ENCODE peak calls at places on chromosomes 7 and 10, in seven cellular contexts. One of them, this sample, is unnamed.

GRCh38 chr7:2518101-2518500 is 1.5 kb upstream of the LFNG start:
- DNase-seq in choroid plexus epithelial cell: no peak
- DNase-seq in activated CD8-positive, alpha-beta memory T cell treated with anti-CD3 and anti-CD28 coated beads, Interleukin-2, amount 50 U/mL, for 4 hours: no peak
- DNase-seq in activated CD4-positive, alpha-beta T cell treated with anti-CD3 and anti-CD28 coated beads for 36 hours: no peak
- DNase-seq in NCI-H2171 treated with DMSO at 0.1 percent for 48 hours: peak
- DNase-seq in germinal center: no peak
- DNase-seq in body of pancreas: no peak
- DNase-seq in this sample: no peak

GRCh38 chr7:138247081-138247480 is 170.8 kb downstream of the AKR1D1 start:
- DNase-seq in germinal center: no peak
- DNase-seq in body of pancreas: no peak
- DNase-seq in activated CD8-positive, alpha-beta memory T cell treated with anti-CD3 and anti-CD28 coated beads, Interleukin-2, amount 50 U/mL, for 4 hours: no peak
- DNase-seq in choroid plexus epithelial cell: no peak
- DNase-seq in activated CD4-positive, alpha-beta T cell treated with anti-CD3 and anti-CD28 coated beads for 36 hours: no peak
- DNase-seq in NCI-H2171 treated with DMSO at 0.1 percent for 48 hours: no peak
- DNase-seq in this sample: no peak

GRCh38 chr7:139828880-139829653 is at the start of gene TBXAS1:
- DNase-seq in activated CD4-positive, alpha-beta T cell treated with anti-CD3 and anti-CD28 coated beads for 36 hours: peak
- DNase-seq in body of pancreas: peak
- DNase-seq in NCI-H2171 treated with DMSO at 0.1 percent for 48 hours: no peak
- DNase-seq in germinal center: no peak
- DNase-seq in choroid plexus epithelial cell: no peak
- DNase-seq in activated CD8-positive, alpha-beta memory T cell treated with anti-CD3 and anti-CD28 coated beads, Interleukin-2, amount 50 U/mL, for 4 hours: no peak
- DNase-seq in this sample: peak

GRCh38 chr7:23462846-23463245 is 7.4 kb downstream of the IGF2BP3 start:
- DNase-seq in choroid plexus epithelial cell: peak
- DNase-seq in NCI-H2171 treated with DMSO at 0.1 percent for 48 hours: no peak
- DNase-seq in activated CD8-positive, alpha-beta memory T cell treated with anti-CD3 and anti-CD28 coated beads, Interleukin-2, amount 50 U/mL, for 4 hours: no peak
- DNase-seq in germinal center: no peak
- DNase-seq in body of pancreas: no peak
- DNase-seq in activated CD4-positive, alpha-beta T cell treated with anti-CD3 and anti-CD28 coated beads for 36 hours: peak
- DNase-seq in this sample: no peak

GRCh38 chr10:114776908-114777307 is 44.7 kb upstream of the FHIP2A start:
- DNase-seq in germinal center: no peak
- DNase-seq in body of pancreas: no peak
- DNase-seq in activated CD8-positive, alpha-beta memory T cell treated with anti-CD3 and anti-CD28 coated beads, Interleukin-2, amount 50 U/mL, for 4 hours: no peak
- DNase-seq in choroid plexus epithelial cell: no peak
- DNase-seq in activated CD4-positive, alpha-beta T cell treated with anti-CD3 and anti-CD28 coated beads for 36 hours: no peak
- DNase-seq in NCI-H2171 treated with DMSO at 0.1 percent for 48 hours: no peak
- DNase-seq in this sample: no peak

GRCh38 chr10:117174439-117175214 is 22.7 kb upstream of the KCNK18 start:
- DNase-seq in activated CD8-positive, alpha-beta memory T cell treated with anti-CD3 and anti-CD28 coated beads, Interleukin-2, amount 50 U/mL, for 4 hours: peak
- DNase-seq in choroid plexus epithelial cell: peak
- DNase-seq in germinal center: peak
- DNase-seq in NCI-H2171 treated with DMSO at 0.1 percent for 48 hours: peak
- DNase-seq in body of pancreas: peak
- DNase-seq in activated CD4-positive, alpha-beta T cell treated with anti-CD3 and anti-CD28 coated beads for 36 hours: peak
- DNase-seq in this sample: peak

GRCh38 chr7:123682690-123683089 is 27.0 kb downstream of the LMOD2 start:
- DNase-seq in NCI-H2171 treated with DMSO at 0.1 percent for 48 hours: peak
- DNase-seq in choroid plexus epithelial cell: peak
- DNase-seq in germinal center: peak
- DNase-seq in activated CD8-positive, alpha-beta memory T cell treated with anti-CD3 and anti-CD28 coated beads, Interleukin-2, amount 50 U/mL, for 4 hours: no peak
- DNase-seq in body of pancreas: no peak
- DNase-seq in activated CD4-positive, alpha-beta T cell treated with anti-CD3 and anti-CD28 coated beads for 36 hours: peak
- DNase-seq in this sample: no peak

GRCh38 chr7:100372256-100372655 is 1.0 kb upstream of the PILRA start:
- DNase-seq in NCI-H2171 treated with DMSO at 0.1 percent for 48 hours: no peak
- DNase-seq in choroid plexus epithelial cell: peak
- DNase-seq in activated CD4-positive, alpha-beta T cell treated with anti-CD3 and anti-CD28 coated beads for 36 hours: peak
- DNase-seq in body of pancreas: no peak
- DNase-seq in activated CD8-positive, alpha-beta memory T cell treated with anti-CD3 and anti-CD28 coated beads, Interleukin-2, amount 50 U/mL, for 4 hours: no peak
- DNase-seq in germinal center: no peak
- DNase-seq in this sample: no peak

GRCh38 chr7:129530881-129531391 is 28.6 kb downstream of the SMKR1 start:
- DNase-seq in choroid plexus epithelial cell: peak
- DNase-seq in activated CD8-positive, alpha-beta memory T cell treated with anti-CD3 and anti-CD28 coated beads, Interleukin-2, amount 50 U/mL, for 4 hours: peak
- DNase-seq in NCI-H2171 treated with DMSO at 0.1 percent for 48 hours: no peak
- DNase-seq in body of pancreas: no peak
- DNase-seq in activated CD4-positive, alpha-beta T cell treated with anti-CD3 and anti-CD28 coated beads for 36 hours: peak
- DNase-seq in germinal center: no peak
- DNase-seq in this sample: no peak

GRCh38 chr7:25940086-25940906 is 211.7 kb upstream of the NFE2L3 start:
- DNase-seq in NCI-H2171 treated with DMSO at 0.1 percent for 48 hours: no peak
- DNase-seq in activated CD4-positive, alpha-beta T cell treated with anti-CD3 and anti-CD28 coated beads for 36 hours: no peak
- DNase-seq in choroid plexus epithelial cell: no peak
- DNase-seq in germinal center: no peak
- DNase-seq in body of pancreas: no peak
- DNase-seq in activated CD8-positive, alpha-beta memory T cell treated with anti-CD3 and anti-CD28 coated beads, Interleukin-2, amount 50 U/mL, for 4 hours: no peak
- DNase-seq in this sample: no peak

GRCh38 chr10:22823109-22823508 is 104.7 kb upstream of the ARMC3 start:
- DNase-seq in body of pancreas: no peak
- DNase-seq in NCI-H2171 treated with DMSO at 0.1 percent for 48 hours: no peak
- DNase-seq in activated CD4-positive, alpha-beta T cell treated with anti-CD3 and anti-CD28 coated beads for 36 hours: no peak
- DNase-seq in activated CD8-positive, alpha-beta memory T cell treated with anti-CD3 and anti-CD28 coated beads, Interleukin-2, amount 50 U/mL, for 4 hours: no peak
- DNase-seq in choroid plexus epithelial cell: peak
- DNase-seq in germinal center: no peak
- DNase-seq in this sample: no peak

GRCh38 chr10:131732631-131733127 is 168.1 kb upstream of the PPP2R2D start:
- DNase-seq in body of pancreas: no peak
- DNase-seq in germinal center: no peak
- DNase-seq in activated CD4-positive, alpha-beta T cell treated with anti-CD3 and anti-CD28 coated beads for 36 hours: no peak
- DNase-seq in choroid plexus epithelial cell: no peak
- DNase-seq in activated CD8-positive, alpha-beta memory T cell treated with anti-CD3 and anti-CD28 coated beads, Interleukin-2, amount 50 U/mL, for 4 hours: no peak
- DNase-seq in NCI-H2171 treated with DMSO at 0.1 percent for 48 hours: no peak
- DNase-seq in this sample: peak

GRCh38 chr7:78768859-78769258 is 684.6 kb downstream of the MAGI2 start:
- DNase-seq in activated CD4-positive, alpha-beta T cell treated with anti-CD3 and anti-CD28 coated beads for 36 hours: no peak
- DNase-seq in choroid plexus epithelial cell: peak
- DNase-seq in body of pancreas: no peak
- DNase-seq in NCI-H2171 treated with DMSO at 0.1 percent for 48 hours: no peak
- DNase-seq in activated CD8-positive, alpha-beta memory T cell treated with anti-CD3 and anti-CD28 coated beads, Interleukin-2, amount 50 U/mL, for 4 hours: no peak
- DNase-seq in germinal center: no peak
- DNase-seq in this sample: no peak

GRCh38 chr10:58393317-58393716 is 8.1 kb downstream of the TFAM start:
- DNase-seq in body of pancreas: no peak
- DNase-seq in activated CD8-positive, alpha-beta memory T cell treated with anti-CD3 and anti-CD28 coated beads, Interleukin-2, amount 50 U/mL, for 4 hours: no peak
- DNase-seq in activated CD4-positive, alpha-beta T cell treated with anti-CD3 and anti-CD28 coated beads for 36 hours: no peak
- DNase-seq in germinal center: no peak
- DNase-seq in choroid plexus epithelial cell: peak
- DNase-seq in NCI-H2171 treated with DMSO at 0.1 percent for 48 hours: no peak
- DNase-seq in this sample: no peak

GRCh38 chr10:9268176-9268575 is 1213.7 kb downstream of the GATA3 start:
- DNase-seq in germinal center: no peak
- DNase-seq in choroid plexus epithelial cell: no peak
- DNase-seq in body of pancreas: no peak
- DNase-seq in NCI-H2171 treated with DMSO at 0.1 percent for 48 hours: no peak
- DNase-seq in activated CD8-positive, alpha-beta memory T cell treated with anti-CD3 and anti-CD28 coated beads, Interleukin-2, amount 50 U/mL, for 4 hours: no peak
- DNase-seq in activated CD4-positive, alpha-beta T cell treated with anti-CD3 and anti-CD28 coated beads for 36 hours: no peak
- DNase-seq in this sample: no peak

GRCh38 chr7:66099551-66100407 is 14.9 kb upstream of the CRCP start:
- DNase-seq in body of pancreas: peak
- DNase-seq in activated CD8-positive, alpha-beta memory T cell treated with anti-CD3 and anti-CD28 coated beads, Interleukin-2, amount 50 U/mL, for 4 hours: peak
- DNase-seq in germinal center: no peak
- DNase-seq in NCI-H2171 treated with DMSO at 0.1 percent for 48 hours: peak
- DNase-seq in activated CD4-positive, alpha-beta T cell treated with anti-CD3 and anti-CD28 coated beads for 36 hours: peak
- DNase-seq in choroid plexus epithelial cell: peak
- DNase-seq in this sample: peak

GRCh38 chr7:112140600-112140999 is 65.6 kb downstream of the DOCK4 start:
- DNase-seq in germinal center: no peak
- DNase-seq in activated CD4-positive, alpha-beta T cell treated with anti-CD3 and anti-CD28 coated beads for 36 hours: no peak
- DNase-seq in choroid plexus epithelial cell: peak
- DNase-seq in NCI-H2171 treated with DMSO at 0.1 percent for 48 hours: peak
- DNase-seq in activated CD8-positive, alpha-beta memory T cell treated with anti-CD3 and anti-CD28 coated beads, Interleukin-2, amount 50 U/mL, for 4 hours: no peak
- DNase-seq in body of pancreas: no peak
- DNase-seq in this sample: no peak

GRCh38 chr10:63421591-63421990 is 44.2 kb downstream of the JMJD1C start:
- DNase-seq in body of pancreas: no peak
- DNase-seq in activated CD4-positive, alpha-beta T cell treated with anti-CD3 and anti-CD28 coated beads for 36 hours: no peak
- DNase-seq in choroid plexus epithelial cell: no peak
- DNase-seq in germinal center: peak
- DNase-seq in activated CD8-positive, alpha-beta memory T cell treated with anti-CD3 and anti-CD28 coated beads, Interleukin-2, amount 50 U/mL, for 4 hours: no peak
- DNase-seq in NCI-H2171 treated with DMSO at 0.1 percent for 48 hours: no peak
- DNase-seq in this sample: no peak

GRCh38 chr7:4103352-4104091 is 578.6 kb upstream of the FOXK1 start:
- DNase-seq in NCI-H2171 treated with DMSO at 0.1 percent for 48 hours: peak
- DNase-seq in activated CD8-positive, alpha-beta memory T cell treated with anti-CD3 and anti-CD28 coated beads, Interleukin-2, amount 50 U/mL, for 4 hours: no peak
- DNase-seq in germinal center: no peak
- DNase-seq in activated CD4-positive, alpha-beta T cell treated with anti-CD3 and anti-CD28 coated beads for 36 hours: no peak
- DNase-seq in body of pancreas: no peak
- DNase-seq in choroid plexus epithelial cell: peak
- DNase-seq in this sample: no peak

GRCh38 chr7:154409703-154410311 is 357.6 kb downstream of the DPP6 start:
- DNase-seq in activated CD4-positive, alpha-beta T cell treated with anti-CD3 and anti-CD28 coated beads for 36 hours: no peak
- DNase-seq in germinal center: no peak
- DNase-seq in NCI-H2171 treated with DMSO at 0.1 percent for 48 hours: no peak
- DNase-seq in choroid plexus epithelial cell: peak
- DNase-seq in activated CD8-positive, alpha-beta memory T cell treated with anti-CD3 and anti-CD28 coated beads, Interleukin-2, amount 50 U/mL, for 4 hours: no peak
- DNase-seq in body of pancreas: no peak
- DNase-seq in this sample: no peak

GRCh38 chr7:82528577-82529305 is 85.2 kb upstream of the CACNA2D1 start:
- DNase-seq in choroid plexus epithelial cell: peak
- DNase-seq in germinal center: no peak
- DNase-seq in NCI-H2171 treated with DMSO at 0.1 percent for 48 hours: no peak
- DNase-seq in activated CD8-positive, alpha-beta memory T cell treated with anti-CD3 and anti-CD28 coated beads, Interleukin-2, amount 50 U/mL, for 4 hours: no peak
- DNase-seq in activated CD4-positive, alpha-beta T cell treated with anti-CD3 and anti-CD28 coated beads for 36 hours: no peak
- DNase-seq in body of pancreas: no peak
- DNase-seq in this sample: no peak

GRCh38 chr10:102620615-102621417 is 23.5 kb upstream of the TRIM8 start:
- DNase-seq in germinal center: no peak
- DNase-seq in activated CD8-positive, alpha-beta memory T cell treated with anti-CD3 and anti-CD28 coated beads, Interleukin-2, amount 50 U/mL, for 4 hours: no peak
- DNase-seq in choroid plexus epithelial cell: no peak
- DNase-seq in body of pancreas: no peak
- DNase-seq in NCI-H2171 treated with DMSO at 0.1 percent for 48 hours: no peak
- DNase-seq in activated CD4-positive, alpha-beta T cell treated with anti-CD3 and anti-CD28 coated beads for 36 hours: no peak
- DNase-seq in this sample: no peak

GRCh38 chr10:17166699-17167098 is 34.8 kb downstream of the TRDMT1 start:
- DNase-seq in germinal center: no peak
- DNase-seq in choroid plexus epithelial cell: no peak
- DNase-seq in NCI-H2171 treated with DMSO at 0.1 percent for 48 hours: no peak
- DNase-seq in activated CD8-positive, alpha-beta memory T cell treated with anti-CD3 and anti-CD28 coated beads, Interleukin-2, amount 50 U/mL, for 4 hours: no peak
- DNase-seq in body of pancreas: no peak
- DNase-seq in activated CD4-positive, alpha-beta T cell treated with anti-CD3 and anti-CD28 coated beads for 36 hours: no peak
- DNase-seq in this sample: no peak

GRCh38 chr7:138543739-138544138 is 83.7 kb downstream of the TRIM24 start:
- DNase-seq in germinal center: no peak
- DNase-seq in choroid plexus epithelial cell: no peak
- DNase-seq in NCI-H2171 treated with DMSO at 0.1 percent for 48 hours: no peak
- DNase-seq in body of pancreas: no peak
- DNase-seq in activated CD8-positive, alpha-beta memory T cell treated with anti-CD3 and anti-CD28 coated beads, Interleukin-2, amount 50 U/mL, for 4 hours: no peak
- DNase-seq in activated CD4-positive, alpha-beta T cell treated with anti-CD3 and anti-CD28 coated beads for 36 hours: no peak
- DNase-seq in this sample: no peak

GRCh38 chr7:158463317-158463716 is 124.3 kb downstream of the PTPRN2 start:
- DNase-seq in germinal center: no peak
- DNase-seq in NCI-H2171 treated with DMSO at 0.1 percent for 48 hours: no peak
- DNase-seq in choroid plexus epithelial cell: no peak
- DNase-seq in body of pancreas: no peak
- DNase-seq in activated CD4-positive, alpha-beta T cell treated with anti-CD3 and anti-CD28 coated beads for 36 hours: no peak
- DNase-seq in activated CD8-positive, alpha-beta memory T cell treated with anti-CD3 and anti-CD28 coated beads, Interleukin-2, amount 50 U/mL, for 4 hours: no peak
- DNase-seq in this sample: no peak